ENCODE peak calls at places on chromosomes 7 and 10, in six cellular contexts. Z, D, E, J, Q and W are unnamed samples.

GRCh38 chr7:95578299-95578855 is 17.9 kb downstream of the PDK4 start:
- DNase-seq in J (no peak), Q (no peak), E (no peak), D (no peak), Z (no peak), W (no peak)

GRCh38 chr10:97534746-97535367 is 36.1 kb downstream of the UBTD1 start:
- DNase-seq in J (peak), Z (peak), D (peak), Q (peak), E (peak), W (peak)

GRCh38 chr10:60654813-60655464 is 123.3 kb upstream of the CDK1 start:
- DNase-seq in D (no peak), Q (no peak), J (no peak), E (no peak), Z (no peak), W (no peak)

GRCh38 chr7:137820156-137820555 is 26.6 kb downstream of the DGKI start:
- DNase-seq in D (no peak), E (no peak), Q (no peak), Z (no peak), J (no peak), W (no peak)

GRCh38 chr7:151900591-151901312 is 23.8 kb upstream of the PRKAG2 start:
- DNase-seq in Z (no peak), D (no peak), E (no peak), J (no peak), Q (no peak), W (no peak)

GRCh38 chr7:123548406-123548805 is 9.2 kb downstream of the NDUFA5 start:
- DNase-seq in J (no peak), D (no peak), Z (no peak), E (no peak), Q (no peak), W (no peak)

GRCh38 chr10:65235846-65236245 is 1690.0 kb upstream of the LRRTM3 start:
- DNase-seq in J (no peak), D (no peak), Z (no peak), E (no peak), Q (no peak), W (no peak)

GRCh38 chr7:36487756-36488336 is 98.2 kb downstream of the ANLN start:
- DNase-seq in E (peak), Q (no peak), Z (peak), D (no peak), J (no peak), W (peak)

GRCh38 chr10:32388258-32389027 is 41.5 kb upstream of the EPC1 start:
- DNase-seq in Z (no peak), Q (no peak), J (no peak), E (peak), D (no peak), W (no peak)

GRCh38 chr7:128459394-128459878 is 3.8 kb downstream of the HILPDA start:
- DNase-seq in E (peak), Z (peak), Q (peak), D (peak), J (peak), W (peak)
- TF ChIP-seq JUN in E (no peak), Z (no peak), Q (no peak), D (no peak), J (no peak), W (no peak)

DNA sequence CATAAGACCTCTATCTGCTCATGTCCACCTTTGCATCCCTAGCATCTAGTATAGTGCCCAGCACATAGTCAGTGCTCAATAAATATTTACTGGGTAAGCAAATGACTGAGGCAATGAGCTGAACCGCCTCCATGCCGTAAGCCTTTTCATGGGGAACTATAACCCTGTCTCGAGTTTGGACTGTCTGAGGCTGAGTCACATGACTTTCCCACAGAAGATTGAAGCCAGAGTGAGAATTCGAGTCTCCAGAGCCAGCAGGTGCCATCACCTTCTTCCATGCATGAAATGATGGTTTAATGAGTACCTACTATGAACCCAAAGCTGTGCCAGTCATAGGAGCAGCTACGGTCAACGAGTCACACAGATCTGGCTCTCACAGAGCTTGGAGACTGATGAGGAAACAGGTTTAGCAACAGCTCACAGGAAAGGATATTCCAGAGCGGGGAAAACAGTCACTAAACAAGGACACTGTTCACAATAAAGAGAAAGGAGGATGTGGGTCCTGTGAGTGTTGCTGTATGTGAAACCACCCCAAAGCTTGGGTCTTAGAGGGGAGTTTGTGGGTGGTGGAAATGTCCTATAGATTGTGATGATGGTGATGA is 75.2 kb downstream of the TEX36 start:
- DNase-seq in Q (no peak), Z (no peak), D (no peak), J (no peak), E (peak), W (no peak)
- TF ChIP-seq JUN in Q (no peak), Z (no peak), D (no peak), J (no peak), E (no peak), W (no peak)

DNA sequence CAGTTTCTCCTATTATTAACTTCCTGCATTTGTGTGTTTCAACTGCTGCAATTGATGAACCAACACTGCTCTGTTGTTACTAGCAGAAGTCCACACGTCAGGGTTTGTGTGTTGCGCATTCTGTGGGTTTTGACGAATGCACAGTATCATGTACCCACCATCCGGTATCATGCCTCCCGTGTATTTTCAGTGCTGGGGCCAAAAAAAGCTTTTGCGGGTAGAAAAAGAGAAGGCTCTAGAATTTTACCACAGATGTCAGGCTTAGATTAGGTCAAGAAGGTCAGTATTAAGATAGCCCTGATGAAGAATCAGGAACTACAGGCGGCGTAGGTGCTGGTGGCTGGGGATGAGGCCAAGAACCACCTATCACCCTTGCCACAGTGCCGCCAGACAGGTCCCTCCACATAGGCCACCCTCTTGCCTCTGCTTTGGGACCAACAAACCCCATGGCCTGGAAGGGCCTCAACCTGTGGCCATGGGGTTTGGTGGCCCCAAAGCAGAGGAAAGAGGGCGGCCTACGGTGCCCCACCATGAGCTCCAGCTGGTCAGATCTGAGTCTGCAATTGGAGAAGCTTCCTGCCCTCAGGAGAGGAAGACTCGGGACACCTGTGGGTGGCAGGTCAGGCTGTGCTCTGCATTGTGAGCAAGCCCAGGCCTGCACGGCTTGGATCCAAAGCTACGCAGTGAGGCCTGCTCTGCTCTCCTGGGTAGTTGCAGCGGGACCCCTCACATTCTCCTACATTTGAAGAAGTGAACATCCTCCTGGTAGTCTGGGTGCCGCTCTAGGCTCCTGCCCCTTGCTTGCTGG is 71.9 kb downstream of the MKI67 start:
- DNase-seq in E (no peak), Z (no peak), D (no peak), J (no peak), Q (no peak), W (no peak)
- TF ChIP-seq JUN in E (no peak), Z (no peak), D (no peak), J (no peak), Q (no peak), W (no peak)

DNA sequence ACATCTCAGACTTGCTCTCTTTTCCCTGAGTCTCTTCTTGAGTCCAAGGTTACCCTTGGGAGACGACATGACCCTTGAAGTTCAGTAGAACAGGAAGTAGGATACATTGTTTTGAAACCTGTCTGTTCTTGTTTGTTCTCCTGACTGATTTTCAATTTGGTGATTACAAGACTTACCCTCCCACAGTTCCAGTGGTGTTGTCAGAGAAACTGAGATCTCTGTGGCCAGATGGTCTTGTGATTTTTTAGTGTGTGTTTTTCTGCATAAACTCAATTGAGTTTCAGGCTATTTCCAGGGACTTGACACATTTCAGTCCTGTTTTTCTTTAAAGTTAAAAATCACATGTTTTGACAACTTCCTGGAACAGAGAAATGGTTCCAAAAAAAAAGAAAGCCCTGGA is 22.3 kb downstream of the PIK3CG start:
- DNase-seq in E (no peak), Q (no peak), J (no peak), Z (no peak), D (no peak), W (no peak)
- TF ChIP-seq JUN in E (no peak), Q (no peak), J (no peak), Z (no peak), D (no peak), W (no peak)

GRCh38 chr10:100881552-100882250 is 31.1 kb upstream of the SLF2 start:
- DNase-seq in E (no peak), Z (no peak), D (no peak), J (no peak), Q (no peak), W (no peak)
- TF ChIP-seq JUN in E (no peak), Z (no peak), D (no peak), J (no peak), Q (no peak), W (no peak)

DNA sequence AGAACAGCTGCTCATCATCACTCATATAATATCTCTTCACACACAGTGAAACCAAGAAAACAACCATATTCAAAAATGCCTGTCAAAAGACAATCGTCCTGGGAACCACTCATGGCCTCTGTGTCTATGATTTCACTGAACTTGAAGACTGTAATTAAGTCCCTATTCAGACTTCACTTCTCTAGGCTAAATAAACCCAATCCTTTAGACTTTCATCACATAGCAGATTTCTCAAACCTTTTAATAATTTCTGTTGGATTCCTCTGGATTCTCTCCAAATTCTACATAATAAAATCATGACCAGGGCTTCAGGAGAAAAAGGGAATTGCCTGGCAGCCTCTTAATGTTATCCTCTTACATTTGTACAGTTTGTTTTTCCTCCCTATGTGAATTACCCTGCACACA is 201.1 kb downstream of the LRRN3 start:
- DNase-seq in D (no peak), E (no peak), Z (no peak), Q (no peak), J (no peak), W (no peak)
- TF ChIP-seq JUN in D (no peak), E (no peak), Z (no peak), Q (no peak), J (no peak), W (no peak)

GRCh38 chr10:43282881-43283280 is 16.0 kb upstream of the RASGEF1A start:
- DNase-seq in D (peak), Z (no peak), Q (peak), J (peak), E (no peak), W (no peak)
- TF ChIP-seq JUN in D (no peak), Z (no peak), Q (no peak), J (peak), E (no peak), W (no peak)

DNA sequence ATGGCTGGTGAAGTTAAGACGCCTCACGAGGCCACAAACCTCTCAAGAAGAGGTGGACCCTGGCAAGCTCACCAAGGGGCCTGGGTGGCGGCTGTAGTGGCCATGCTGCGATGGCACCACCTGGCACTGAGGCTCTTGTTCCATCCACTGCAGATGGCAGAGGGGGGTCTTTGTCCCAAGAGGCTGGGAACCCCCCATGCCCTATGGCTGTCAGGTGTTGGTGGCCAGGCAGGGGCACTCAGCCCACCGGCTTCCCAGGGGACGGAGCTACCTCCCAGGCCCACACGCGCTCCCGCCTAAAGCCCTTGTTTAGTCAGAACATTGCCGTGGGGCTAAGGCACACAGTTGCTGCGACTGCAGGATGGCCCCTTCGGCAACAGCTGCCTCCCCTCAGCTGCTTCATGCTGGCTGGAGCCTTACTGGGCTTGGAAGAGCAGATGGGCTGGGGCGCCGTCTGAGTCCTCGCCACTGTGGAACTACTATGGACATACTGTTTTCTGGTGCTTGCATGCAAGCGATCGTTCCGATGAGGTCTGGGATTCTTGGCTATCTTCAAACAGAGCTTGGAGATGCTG is 46.8 kb downstream of the DPYSL4 start:
- DNase-seq in E (no peak), Z (no peak), Q (no peak), D (no peak), J (no peak), W (no peak)
- TF ChIP-seq JUN in E (no peak), Z (no peak), Q (no peak), D (no peak), J (no peak), W (no peak)

GRCh38 chr7:44308741-44309270 is 16.6 kb downstream of the CAMK2B start:
- DNase-seq in Q (peak), Z (no peak), J (no peak), E (no peak), D (peak), W (no peak)
- TF ChIP-seq JUN in Q (no peak), Z (no peak), J (no peak), E (no peak), D (no peak), W (no peak)

DNA sequence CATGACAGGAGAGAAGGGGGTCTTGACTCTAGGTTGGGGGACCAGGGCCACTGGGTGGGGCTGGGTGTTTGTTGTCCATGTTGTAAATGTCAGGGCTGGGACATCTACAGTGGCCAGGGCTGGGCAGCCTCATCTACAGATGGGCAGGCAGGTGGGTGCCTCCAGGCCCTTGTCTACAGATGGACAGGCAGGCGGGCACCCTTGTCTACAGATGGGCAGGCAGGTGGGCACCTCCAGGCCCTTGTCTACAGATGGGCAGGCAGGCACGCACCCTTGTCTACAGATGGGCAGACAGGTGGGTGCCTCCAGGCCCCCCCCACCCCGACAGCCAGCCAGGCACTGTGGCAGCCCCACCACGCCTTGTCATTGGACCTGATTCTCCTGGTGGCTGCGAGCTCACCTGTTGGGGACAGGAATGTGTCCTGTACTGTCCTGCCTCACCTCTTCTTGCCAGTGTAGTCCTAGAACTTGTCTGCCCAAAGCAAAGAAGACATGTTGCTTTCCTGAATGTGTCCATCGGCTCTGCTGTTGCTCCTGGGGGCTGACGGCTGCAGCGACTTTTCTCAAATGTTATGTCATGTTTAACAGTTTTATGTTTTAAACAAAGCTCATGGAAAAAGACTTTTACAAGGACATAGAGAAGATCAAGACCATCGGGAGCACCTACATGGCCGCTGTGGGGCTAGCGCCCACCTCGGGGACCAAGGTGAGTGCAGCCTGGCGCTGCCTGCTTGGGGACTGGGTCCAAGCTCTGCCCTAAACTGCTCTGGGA is 129.9 kb downstream of the ADCY1 start:
- DNase-seq in D (no peak), Z (no peak), J (peak), Q (no peak), E (no peak), W (no peak)
- TF ChIP-seq JUN in D (no peak), Z (no peak), J (no peak), Q (no peak), E (no peak), W (no peak)